ENCODE peak calls at places on chromosomes 5 and 9, in six cellular contexts. Z is GM10248, B is fibroblast of lung, W is GDM1, J is hypothalamus, Q is fibroblast of the conjunctiva. U is an unnamed sample.

GRCh38 chr5:10103098-10103497 is 146.6 kb downstream of the ATPSCKMT start:
- DNase-seq in Z (no peak), B (no peak), W (no peak), J (no peak), Q (no peak), U (no peak)

GRCh38 chr9:129209109-129209508 is 31.0 kb upstream of the IER5L start:
- DNase-seq in Z (no peak), B (no peak), W (no peak), J (no peak), Q (no peak), U (no peak)

GRCh38 chr5:127870914-127871313 is 167.7 kb downstream of the CCDC192 start:
- DNase-seq in Z (no peak), B (peak), W (no peak), J (no peak), Q (peak), U (peak)

GRCh38 chr5:73119492-73120157 is 750 bp upstream of the TMEM171 start:
- DNase-seq in Z (no peak), B (no peak), W (no peak), J (no peak), Q (no peak), U (no peak)

GRCh38 chr9:2933165-2934095 is 89.5 kb upstream of the PUM3 start:
- DNase-seq in Z (no peak), B (no peak), W (no peak), J (no peak), Q (no peak), U (no peak)

GRCh38 chr5:169445191-169445590 is 138.4 kb upstream of the SPDL1 start:
- DNase-seq in Z (no peak), B (no peak), W (no peak), J (no peak), Q (no peak), U (no peak)

GRCh38 chr9:91428431-91428830 is 4.8 kb upstream of the NFIL3 start:
- DNase-seq in Z (no peak), B (peak), W (no peak), J (no peak), Q (no peak), U (peak)

GRCh38 chr5:174340221-174340620 is 294.7 kb downstream of the NSG2 start:
- DNase-seq in Z (no peak), B (no peak), W (no peak), J (no peak), Q (no peak), U (no peak)

GRCh38 chr5:1319436-1320343 is 24.8 kb upstream of the TERT start:
- DNase-seq in Z (no peak), B (no peak), W (no peak), J (no peak), Q (no peak), U (no peak)

GRCh38 chr9:82369251-82369945 is 380.8 kb downstream of the SPATA31D1 start:
- DNase-seq in Z (no peak), B (no peak), W (no peak), J (no peak), Q (no peak), U (no peak)

GRCh38 chr5:133240425-133241091 is 188.7 kb downstream of the HSPA4 start:
- DNase-seq in Z (peak), B (peak), W (no peak), J (no peak), Q (peak), U (peak)

GRCh38 chr5:132434391-132434790 is 56.2 kb downstream of the IRF1 start:
- DNase-seq in Z (no peak), B (no peak), W (no peak), J (no peak), Q (no peak), U (no peak)

GRCh38 chr5:167207081-167207480 is 1084.4 kb upstream of the WWC1 start:
- DNase-seq in Z (no peak), B (peak), W (no peak), J (no peak), Q (peak), U (peak)

GRCh38 chr9:130447193-130447816 is 2.5 kb downstream of the ASS1 start:
- DNase-seq in Z (no peak), B (no peak), W (no peak), J (no peak), Q (no peak), U (no peak)

GRCh38 chr5:53095931-53096525 is 13.5 kb downstream of the MOCS2 start:
- DNase-seq in Z (peak), B (peak), W (peak), J (no peak), Q (peak), U (peak)

GRCh38 chr5:136424835-136425694 is 59.7 kb upstream of the TRPC7 start:
- DNase-seq in Z (peak), B (peak), W (peak), J (no peak), Q (peak), U (peak)

GRCh38 chr9:38284039-38284767 is 108.3 kb upstream of the ALDH1B1 start:
- DNase-seq in Z (no peak), B (no peak), W (no peak), J (no peak), Q (no peak), U (no peak)